ENCODE peak calls at places on chromosome 17, in seven cellular contexts. One of them, this sample, is unnamed.

GRCh38 chr17:55273579-55274370 is 9.0 kb downstream of the HLF start:
- DNase-seq in stimulated activated naive B cell treated with anti-CD40 and anti-IgM and Interleukin-4, amounts not matched to agents 10 μg/mL and 1 μg/mL and 100 μg/mL, for 72 hours: no peak
- DNase-seq in T-helper 17 cell: no peak
- DNase-seq in left colon: no peak
- DNase-seq in AG09319: no peak
- DNase-seq in amniotic stem cell: no peak
- DNase-seq in activated CD4-positive, alpha-beta T cell treated with anti-CD3 and anti-CD28 coated beads, Interleukin-2, amount 50 U/mL, for 1 hour: no peak
- DNase-seq in this sample: no peak

GRCh38 chr17:58630883-58631522 is 60.8 kb downstream of the TEX14 start:
- DNase-seq in T-helper 17 cell: no peak
- DNase-seq in activated CD4-positive, alpha-beta T cell treated with anti-CD3 and anti-CD28 coated beads, Interleukin-2, amount 50 U/mL, for 1 hour: no peak
- DNase-seq in amniotic stem cell: no peak
- DNase-seq in left colon: peak
- DNase-seq in AG09319: no peak
- DNase-seq in stimulated activated naive B cell treated with anti-CD40 and anti-IgM and Interleukin-4, amounts not matched to agents 10 μg/mL and 1 μg/mL and 100 μg/mL, for 72 hours: peak
- DNase-seq in this sample: no peak

GRCh38 chr17:17886747-17887146 is 50.0 kb upstream of the SREBF1 start:
- DNase-seq in left colon: no peak
- DNase-seq in amniotic stem cell: no peak
- DNase-seq in AG09319: no peak
- DNase-seq in T-helper 17 cell: no peak
- DNase-seq in stimulated activated naive B cell treated with anti-CD40 and anti-IgM and Interleukin-4, amounts not matched to agents 10 μg/mL and 1 μg/mL and 100 μg/mL, for 72 hours: no peak
- DNase-seq in activated CD4-positive, alpha-beta T cell treated with anti-CD3 and anti-CD28 coated beads, Interleukin-2, amount 50 U/mL, for 1 hour: no peak
- DNase-seq in this sample: no peak

GRCh38 chr17:50621562-50621961 is 13.1 kb upstream of the ABCC3 start:
- DNase-seq in amniotic stem cell: no peak
- DNase-seq in activated CD4-positive, alpha-beta T cell treated with anti-CD3 and anti-CD28 coated beads, Interleukin-2, amount 50 U/mL, for 1 hour: no peak
- DNase-seq in T-helper 17 cell: no peak
- DNase-seq in AG09319: no peak
- DNase-seq in left colon: no peak
- DNase-seq in stimulated activated naive B cell treated with anti-CD40 and anti-IgM and Interleukin-4, amounts not matched to agents 10 μg/mL and 1 μg/mL and 100 μg/mL, for 72 hours: no peak
- DNase-seq in this sample: no peak

GRCh38 chr17:7336240-7337175 is at the start of gene ACAP1:
- DNase-seq in activated CD4-positive, alpha-beta T cell treated with anti-CD3 and anti-CD28 coated beads, Interleukin-2, amount 50 U/mL, for 1 hour: peak
- DNase-seq in T-helper 17 cell: peak
- DNase-seq in amniotic stem cell: no peak
- DNase-seq in AG09319: no peak
- DNase-seq in stimulated activated naive B cell treated with anti-CD40 and anti-IgM and Interleukin-4, amounts not matched to agents 10 μg/mL and 1 μg/mL and 100 μg/mL, for 72 hours: peak
- DNase-seq in left colon: peak
- DNase-seq in this sample: no peak

GRCh38 chr17:7133424-7133823 is 18.8 kb upstream of the ASGR2 start:
- DNase-seq in stimulated activated naive B cell treated with anti-CD40 and anti-IgM and Interleukin-4, amounts not matched to agents 10 μg/mL and 1 μg/mL and 100 μg/mL, for 72 hours: peak
- DNase-seq in amniotic stem cell: no peak
- DNase-seq in T-helper 17 cell: no peak
- DNase-seq in AG09319: no peak
- DNase-seq in activated CD4-positive, alpha-beta T cell treated with anti-CD3 and anti-CD28 coated beads, Interleukin-2, amount 50 U/mL, for 1 hour: peak
- DNase-seq in left colon: no peak
- DNase-seq in this sample: no peak

GRCh38 chr17:32510466-32510865 is 23.7 kb downstream of the CDK5R1 start:
- DNase-seq in left colon: no peak
- DNase-seq in stimulated activated naive B cell treated with anti-CD40 and anti-IgM and Interleukin-4, amounts not matched to agents 10 μg/mL and 1 μg/mL and 100 μg/mL, for 72 hours: no peak
- DNase-seq in T-helper 17 cell: no peak
- DNase-seq in AG09319: no peak
- DNase-seq in activated CD4-positive, alpha-beta T cell treated with anti-CD3 and anti-CD28 coated beads, Interleukin-2, amount 50 U/mL, for 1 hour: no peak
- DNase-seq in amniotic stem cell: no peak
- DNase-seq in this sample: no peak

GRCh38 chr17:64357191-64357981 is 33.3 kb downstream of the PECAM1 start:
- DNase-seq in T-helper 17 cell: no peak
- DNase-seq in left colon: no peak
- DNase-seq in AG09319: peak
- DNase-seq in stimulated activated naive B cell treated with anti-CD40 and anti-IgM and Interleukin-4, amounts not matched to agents 10 μg/mL and 1 μg/mL and 100 μg/mL, for 72 hours: no peak
- DNase-seq in amniotic stem cell: peak
- DNase-seq in activated CD4-positive, alpha-beta T cell treated with anti-CD3 and anti-CD28 coated beads, Interleukin-2, amount 50 U/mL, for 1 hour: no peak
- DNase-seq in this sample: peak

GRCh38 chr17:31907342-31907975 is 6.0 kb upstream of the UTP6 start:
- DNase-seq in stimulated activated naive B cell treated with anti-CD40 and anti-IgM and Interleukin-4, amounts not matched to agents 10 μg/mL and 1 μg/mL and 100 μg/mL, for 72 hours: no peak
- DNase-seq in T-helper 17 cell: no peak
- DNase-seq in left colon: peak
- DNase-seq in amniotic stem cell: no peak
- DNase-seq in AG09319: no peak
- DNase-seq in activated CD4-positive, alpha-beta T cell treated with anti-CD3 and anti-CD28 coated beads, Interleukin-2, amount 50 U/mL, for 1 hour: no peak
- DNase-seq in this sample: no peak

GRCh38 chr17:79183221-79184158 is 108.9 kb downstream of the ENGASE start:
- DNase-seq in amniotic stem cell: no peak
- DNase-seq in left colon: no peak
- DNase-seq in AG09319: no peak
- DNase-seq in T-helper 17 cell: no peak
- DNase-seq in activated CD4-positive, alpha-beta T cell treated with anti-CD3 and anti-CD28 coated beads, Interleukin-2, amount 50 U/mL, for 1 hour: no peak
- DNase-seq in stimulated activated naive B cell treated with anti-CD40 and anti-IgM and Interleukin-4, amounts not matched to agents 10 μg/mL and 1 μg/mL and 100 μg/mL, for 72 hours: no peak
- DNase-seq in this sample: no peak

GRCh38 chr17:50887705-50888245 is 21.6 kb upstream of the TOB1 start:
- DNase-seq in stimulated activated naive B cell treated with anti-CD40 and anti-IgM and Interleukin-4, amounts not matched to agents 10 μg/mL and 1 μg/mL and 100 μg/mL, for 72 hours: no peak
- DNase-seq in AG09319: no peak
- DNase-seq in amniotic stem cell: no peak
- DNase-seq in T-helper 17 cell: no peak
- DNase-seq in activated CD4-positive, alpha-beta T cell treated with anti-CD3 and anti-CD28 coated beads, Interleukin-2, amount 50 U/mL, for 1 hour: no peak
- DNase-seq in left colon: no peak
- DNase-seq in this sample: no peak

GRCh38 chr17:32503251-32504165 is 16.7 kb downstream of the CDK5R1 start:
- DNase-seq in stimulated activated naive B cell treated with anti-CD40 and anti-IgM and Interleukin-4, amounts not matched to agents 10 μg/mL and 1 μg/mL and 100 μg/mL, for 72 hours: peak
- DNase-seq in AG09319: no peak
- DNase-seq in activated CD4-positive, alpha-beta T cell treated with anti-CD3 and anti-CD28 coated beads, Interleukin-2, amount 50 U/mL, for 1 hour: peak
- DNase-seq in amniotic stem cell: no peak
- DNase-seq in left colon: no peak
- DNase-seq in T-helper 17 cell: no peak
- DNase-seq in this sample: no peak

GRCh38 chr17:74738051-74738996 is 1.3 kb downstream of the RAB37 start:
- DNase-seq in AG09319: no peak
- DNase-seq in T-helper 17 cell: peak
- DNase-seq in left colon: peak
- DNase-seq in amniotic stem cell: no peak
- DNase-seq in stimulated activated naive B cell treated with anti-CD40 and anti-IgM and Interleukin-4, amounts not matched to agents 10 μg/mL and 1 μg/mL and 100 μg/mL, for 72 hours: peak
- DNase-seq in activated CD4-positive, alpha-beta T cell treated with anti-CD3 and anti-CD28 coated beads, Interleukin-2, amount 50 U/mL, for 1 hour: peak
- DNase-seq in this sample: no peak

GRCh38 chr17:48995871-48996695 is 1.1 kb upstream of the IGF2BP1 start:
- DNase-seq in activated CD4-positive, alpha-beta T cell treated with anti-CD3 and anti-CD28 coated beads, Interleukin-2, amount 50 U/mL, for 1 hour: no peak
- DNase-seq in left colon: no peak
- DNase-seq in AG09319: no peak
- DNase-seq in stimulated activated naive B cell treated with anti-CD40 and anti-IgM and Interleukin-4, amounts not matched to agents 10 μg/mL and 1 μg/mL and 100 μg/mL, for 72 hours: no peak
- DNase-seq in T-helper 17 cell: no peak
- DNase-seq in amniotic stem cell: no peak
- DNase-seq in this sample: no peak

GRCh38 chr17:78525511-78526160 is 51.6 kb downstream of the DNAH17 start:
- DNase-seq in activated CD4-positive, alpha-beta T cell treated with anti-CD3 and anti-CD28 coated beads, Interleukin-2, amount 50 U/mL, for 1 hour: no peak
- DNase-seq in amniotic stem cell: no peak
- DNase-seq in left colon: no peak
- DNase-seq in stimulated activated naive B cell treated with anti-CD40 and anti-IgM and Interleukin-4, amounts not matched to agents 10 μg/mL and 1 μg/mL and 100 μg/mL, for 72 hours: no peak
- DNase-seq in AG09319: no peak
- DNase-seq in T-helper 17 cell: no peak
- DNase-seq in this sample: no peak

GRCh38 chr17:27944546-27945332 is 51.6 kb upstream of the LYRM9 start:
- DNase-seq in left colon: no peak
- DNase-seq in T-helper 17 cell: no peak
- DNase-seq in amniotic stem cell: no peak
- DNase-seq in AG09319: no peak
- DNase-seq in activated CD4-positive, alpha-beta T cell treated with anti-CD3 and anti-CD28 coated beads, Interleukin-2, amount 50 U/mL, for 1 hour: no peak
- DNase-seq in stimulated activated naive B cell treated with anti-CD40 and anti-IgM and Interleukin-4, amounts not matched to agents 10 μg/mL and 1 μg/mL and 100 μg/mL, for 72 hours: peak
- DNase-seq in this sample: no peak

GRCh38 chr17:78023042-78023441 is 64.5 kb downstream of the TNRC6C start:
- DNase-seq in stimulated activated naive B cell treated with anti-CD40 and anti-IgM and Interleukin-4, amounts not matched to agents 10 μg/mL and 1 μg/mL and 100 μg/mL, for 72 hours: no peak
- DNase-seq in activated CD4-positive, alpha-beta T cell treated with anti-CD3 and anti-CD28 coated beads, Interleukin-2, amount 50 U/mL, for 1 hour: no peak
- DNase-seq in amniotic stem cell: no peak
- DNase-seq in AG09319: no peak
- DNase-seq in left colon: no peak
- DNase-seq in T-helper 17 cell: no peak
- DNase-seq in this sample: no peak

GRCh38 chr17:14152726-14153125 is 83.4 kb downstream of the COX10 start:
- DNase-seq in T-helper 17 cell: no peak
- DNase-seq in amniotic stem cell: no peak
- DNase-seq in activated CD4-positive, alpha-beta T cell treated with anti-CD3 and anti-CD28 coated beads, Interleukin-2, amount 50 U/mL, for 1 hour: no peak
- DNase-seq in stimulated activated naive B cell treated with anti-CD40 and anti-IgM and Interleukin-4, amounts not matched to agents 10 μg/mL and 1 μg/mL and 100 μg/mL, for 72 hours: no peak
- DNase-seq in AG09319: no peak
- DNase-seq in left colon: no peak
- DNase-seq in this sample: no peak

GRCh38 chr17:37770631-37771518 is 26.0 kb upstream of the HNF1B start:
- DNase-seq in AG09319: peak
- DNase-seq in left colon: peak
- DNase-seq in amniotic stem cell: peak
- DNase-seq in activated CD4-positive, alpha-beta T cell treated with anti-CD3 and anti-CD28 coated beads, Interleukin-2, amount 50 U/mL, for 1 hour: peak
- DNase-seq in stimulated activated naive B cell treated with anti-CD40 and anti-IgM and Interleukin-4, amounts not matched to agents 10 μg/mL and 1 μg/mL and 100 μg/mL, for 72 hours: no peak
- DNase-seq in T-helper 17 cell: no peak
- DNase-seq in this sample: no peak